ENCODE peak calls at places on chromosomes 5 and 9, in eight cellular contexts. X is lower leg skin, S is A549, B is cardiac fibroblast, P is kidney, F is thyroid gland, R is endothelial cell of umbilical vein, K is ovary. G is an unnamed sample.
A peak's percentile ranks its signal among the peaks of the same experiment; 100 is the strongest.

GRCh38 chr5:60687927-60688720 is 11.8 kb downstream of the DEPDC1B start:
- DNase-seq in R (peak; percentile 32), B (peak; percentile 73), X (no peak), F (no peak), S (peak; percentile 75), K (no peak), P (no peak), G (peak; percentile 44)

GRCh38 chr5:2482778-2483177 is 268.7 kb downstream of the IRX2 start:
- DNase-seq in R (no peak), P (no peak), S (no peak), B (no peak), F (no peak), K (no peak), X (no peak), G (no peak)

GRCh38 chr5:40879163-40879942 is 29.9 kb upstream of the C7 start:
- DNase-seq in X (no peak), B (peak; percentile 60), R (peak; percentile 52), K (no peak), P (no peak), S (peak; percentile 27), F (no peak), G (no peak)

GRCh38 chr5:7850533-7851239 is at the start of gene CFAP90:
- DNase-seq in B (peak; percentile 23), K (peak; percentile 68), X (no peak), R (peak; percentile 40), P (peak; percentile 91), S (peak; percentile 43), F (peak; percentile 69), G (no peak)

GRCh38 chr5:154997746-154998145 is 15.8 kb upstream of the KIF4B start:
- DNase-seq in B (peak; percentile 37), R (peak; percentile 89), K (no peak), F (no peak), S (no peak), X (no peak), P (no peak), G (no peak)

GRCh38 chr5:173925449-173926071 is 37.4 kb downstream of the CPEB4 start:
- DNase-seq in B (peak; percentile 69), R (peak; percentile 70), P (no peak), K (no peak), F (peak; percentile 27), S (peak; percentile 69), X (no peak), G (no peak)

GRCh38 chr5:160330212-160330611 is 17.8 kb upstream of the CCNJL start:
- DNase-seq in K (no peak), X (no peak), R (no peak), P (no peak), F (no peak), S (no peak), B (no peak), G (peak; percentile 61)

GRCh38 chr9:13665418-13666066 is 386.1 kb upstream of the MPDZ start:
- DNase-seq in S (peak; percentile 3), X (no peak), P (no peak), B (peak; percentile 59), F (no peak), K (no peak), R (no peak), G (no peak)

DNA sequence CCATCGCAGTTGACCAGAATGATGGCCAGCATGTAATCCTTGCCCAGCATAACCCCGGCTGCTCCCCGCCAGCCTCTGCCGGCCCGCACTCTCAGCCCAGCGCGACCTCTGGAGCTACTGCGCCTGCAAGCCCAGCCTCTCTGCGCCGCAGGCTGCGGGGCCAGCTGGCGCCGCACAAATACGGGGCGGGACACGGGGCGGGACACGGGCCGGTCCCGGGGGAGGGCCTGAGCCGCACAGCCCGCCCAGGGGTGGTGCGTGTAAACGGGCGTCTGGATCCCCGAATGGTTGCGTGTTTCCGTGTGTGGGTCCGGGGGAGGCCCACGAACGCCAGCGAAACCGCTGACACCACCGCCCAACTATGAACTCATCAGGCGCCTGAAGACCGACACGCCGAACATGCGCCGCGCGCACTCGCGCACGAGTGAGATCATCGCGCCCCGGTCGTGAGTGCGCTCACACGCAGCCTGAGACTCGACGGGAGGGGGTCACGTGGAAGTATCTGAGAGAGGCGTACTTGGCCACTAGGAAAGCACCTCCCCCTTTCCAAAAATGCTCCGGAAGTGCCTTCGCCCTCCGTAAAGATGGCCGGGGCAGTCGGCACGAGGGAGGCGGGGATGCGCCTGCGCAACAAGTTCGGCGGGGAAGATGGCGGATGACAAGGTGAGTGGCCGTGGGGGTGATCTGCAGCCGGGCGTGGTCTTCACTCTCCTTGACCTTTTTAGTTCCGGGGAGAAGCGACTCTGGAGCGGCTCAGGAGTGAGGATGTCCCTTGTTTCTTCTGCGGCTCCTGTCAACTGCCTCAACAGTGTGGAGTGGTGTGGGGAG is at the start of the genes APBB3 and SLC35A4:
- DNase-seq in K (peak; percentile 96), X (peak; percentile 98), R (peak; percentile 97), F (peak; percentile 98), P (peak; percentile 99), B (peak; percentile 99), S (peak; percentile 98), G (peak; percentile 95)
- H3K4me3 ChIP-seq in K (peak within 1 kb of the TSS; percentile 79), X (peak within 1 kb of the TSS; percentile 30), R (peak within 1 kb of the TSS; percentile 49), F (peak within 1 kb of the TSS; percentile 59), P (peak within 1 kb of the TSS; percentile 92), B (peak within 1 kb of the TSS; percentile 95), S (peak within 1 kb of the TSS; percentile 84), G (peak within 1 kb of the TSS; percentile 96)

DNA sequence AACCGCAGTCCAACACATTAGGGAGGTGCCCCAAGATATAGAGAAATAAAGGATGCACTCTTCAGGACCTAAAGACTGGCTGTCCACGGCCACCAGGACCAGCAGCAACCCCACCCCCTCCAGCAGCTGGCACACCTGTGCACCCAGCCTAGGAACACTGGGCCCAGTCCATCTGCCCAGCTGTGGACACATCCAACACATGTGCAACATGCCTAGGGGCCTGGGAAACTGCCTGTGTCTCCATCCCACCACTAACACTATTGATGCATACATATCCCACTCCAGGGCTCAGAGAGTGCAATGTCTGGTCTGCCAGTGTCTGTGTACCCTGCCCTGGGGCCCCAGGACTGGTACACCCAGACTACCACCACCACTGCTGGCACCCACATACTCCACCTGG is 1781.3 kb downstream of the MAT2B start:
- DNase-seq in S (no peak), F (no peak), P (no peak), K (no peak), X (no peak), B (no peak), R (no peak), G (no peak)
- TF ChIP-seq CTCF in S (no peak), F (no peak), P (no peak), K (no peak), X (no peak), B (no peak), R (no peak), G (no peak)

GRCh38 chr5:113807384-113808053 is 294.0 kb downstream of the YTHDC2 start:
- DNase-seq in K (peak; percentile 23), B (peak; percentile 6), R (no peak), P (no peak), X (no peak), F (peak; percentile 78), S (no peak), G (peak; percentile 54)
- H3K4me3 ChIP-seq in K (no peak overlapping the region), B (no peak overlapping the region), R (no peak overlapping the region), P (no peak overlapping the region), X (no peak overlapping the region), F (no peak overlapping the region), S (no peak overlapping the region), G (peak overlapping the region; percentile 11)

GRCh38 chr5:88724201-88724600 is 158.8 kb downstream of the MEF2C start:
- DNase-seq in R (peak; percentile 32), P (no peak), F (no peak), K (no peak), S (peak; percentile 27), X (no peak), B (peak; percentile 48), G (no peak)
- TF ChIP-seq CTCF in R (no peak), P (no peak), F (no peak), K (no peak), S (peak; percentile 51), X (no peak), B (peak; percentile 22), G (peak; percentile 4)

GRCh38 chr9:127975376-127976315 is 5.1 kb downstream of the EEIG1 start:
- DNase-seq in R (no peak), S (no peak), P (no peak), B (no peak), K (peak; percentile 23), X (no peak), F (no peak), G (no peak)

GRCh38 chr9:127976498-127976897 is 4.3 kb downstream of the EEIG1 start:
- DNase-seq in S (no peak), F (peak; percentile 76), P (peak; percentile 80), X (no peak), B (no peak), K (peak; percentile 27), R (no peak), G (no peak)

GRCh38 chr9:127977877-127978647 is 2.7 kb downstream of the EEIG1 start:
- DNase-seq in P (peak; percentile 83), X (no peak), R (no peak), F (peak; percentile 74), B (peak; percentile 78), S (peak; percentile 65), K (peak; percentile 68), G (no peak)

GRCh38 chr9:127979015-127979332 is 1.8 kb downstream of the EEIG1 start:
- DNase-seq in S (no peak), K (no peak), X (no peak), F (no peak), B (no peak), P (no peak), R (no peak), G (no peak)

GRCh38 chr9:127976943-127977871 is 3.6 kb downstream of the EEIG1 start:
- DNase-seq in F (no peak), S (no peak), R (no peak), X (no peak), K (no peak), B (no peak), P (no peak), G (no peak)
- H3K4me3 ChIP-seq in F (no peak overlapping the region), S (peak overlapping the region; percentile 91), R (no peak overlapping the region), X (no peak overlapping the region), K (peak overlapping the region; percentile 89), B (peak overlapping the region; percentile 37), P (peak overlapping the region; percentile 95), G (peak overlapping the region; percentile 82)

DNA sequence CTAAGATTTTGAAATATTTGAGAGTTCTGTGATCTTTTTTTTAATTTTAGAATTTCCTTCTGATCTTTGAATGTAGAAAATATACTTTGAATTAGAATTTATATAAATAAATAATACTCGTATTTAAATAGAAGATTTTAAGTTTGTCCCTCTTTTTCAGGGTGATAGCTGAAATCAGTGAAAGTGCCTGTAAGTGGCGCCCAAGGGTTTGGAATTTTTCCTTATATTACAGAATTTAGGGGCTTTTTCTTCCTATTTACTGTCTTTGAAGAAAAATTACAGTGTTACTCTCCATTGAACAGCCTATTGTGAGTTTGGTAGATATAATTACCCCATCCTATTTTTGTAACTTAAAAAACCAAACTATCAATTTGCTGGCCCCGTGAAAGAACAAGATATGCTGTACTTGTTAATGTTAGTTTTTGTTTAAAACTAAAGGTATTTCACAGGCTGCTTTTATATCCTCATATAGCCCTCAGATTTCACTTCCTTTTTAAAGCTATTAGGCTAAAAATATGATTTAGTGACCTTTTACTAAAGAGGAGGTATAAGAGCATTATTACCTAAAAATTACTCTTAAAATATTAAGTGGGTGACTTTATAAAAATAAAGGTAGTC is 3.2 kb downstream of the MAP3K1 start:
- DNase-seq in K (no peak), P (no peak), B (peak; percentile 64), X (no peak), R (peak; percentile 73), F (no peak), S (no peak), G (no peak)
- TF ChIP-seq CTCF in K (no peak), P (no peak), B (peak; percentile 30), X (no peak), R (peak; percentile 5), F (peak; percentile 40), S (peak; percentile 35), G (no peak)